ENCODE peak calls at places on chromosomes 13 and 19, in six cellular contexts. E, D, Q, U, M and F are unnamed samples.

GRCh38 chr13:113663934-113664333 is 3.1 kb upstream of the GRK1 start:
- DNase-seq in E (no peak), D (peak), Q (no peak), U (no peak), M (no peak), F (no peak)

GRCh38 chr19:50486823-50487515 is 10.3 kb upstream of the GARIN5A start:
- DNase-seq in E (no peak), D (no peak), Q (peak), U (peak), M (peak), F (peak)

GRCh38 chr19:14271830-14272229 is 65.9 kb upstream of the ADGRL1 start:
- DNase-seq in E (no peak), D (no peak), Q (no peak), U (no peak), M (no peak), F (peak)

GRCh38 chr13:34208326-34208725 is 390.4 kb downstream of the RFC3 start:
- DNase-seq in E (no peak), D (no peak), Q (no peak), U (no peak), M (no peak), F (no peak)

GRCh38 chr19:823565-824121 is 1.9 kb upstream of the PLPPR3 start:
- DNase-seq in E (no peak), D (no peak), Q (no peak), U (no peak), M (no peak), F (peak)

GRCh38 chr19:32862741-32863140 is 6.8 kb downstream of the SLC7A9 start:
- DNase-seq in E (no peak), D (no peak), Q (no peak), U (no peak), M (no peak), F (no peak)

GRCh38 chr13:47044842-47045241 is 148.0 kb upstream of the HTR2A start:
- DNase-seq in E (no peak), D (no peak), Q (no peak), U (no peak), M (no peak), F (no peak)

GRCh38 chr19:36093687-36094086 is 17.3 kb upstream of the OVOL3 start:
- DNase-seq in E (no peak), D (no peak), Q (no peak), U (no peak), M (no peak), F (no peak)

GRCh38 chr19:45125975-45126493 is 33.1 kb downstream of the PPP1R37 start:
- DNase-seq in E (no peak), D (peak), Q (peak), U (peak), M (peak), F (peak)

GRCh38 chr19:1076951-1077350 is 10.0 kb downstream of the ARHGAP45 start:
- DNase-seq in E (no peak), D (no peak), Q (no peak), U (peak), M (peak), F (no peak)

GRCh38 chr19:16522559-16523377 is 19.5 kb downstream of the CHERP start:
- DNase-seq in E (no peak), D (no peak), Q (no peak), U (no peak), M (no peak), F (no peak)

GRCh38 chr19:2567996-2568395 is 92.1 kb downstream of the GADD45B start:
- DNase-seq in E (no peak), D (no peak), Q (no peak), U (no peak), M (no peak), F (no peak)

GRCh38 chr13:99866781-99867180 is 104.8 kb downstream of the ZIC5 start:
- DNase-seq in E (no peak), D (no peak), Q (no peak), U (no peak), M (no peak), F (no peak)

GRCh38 chr13:73168993-73169401 is 110.2 kb downstream of the KLF5 start:
- DNase-seq in E (no peak), D (no peak), Q (no peak), U (no peak), M (no peak), F (no peak)

GRCh38 chr13:65540064-65540635 is 1690.0 kb downstream of the PCDH9 start:
- DNase-seq in E (no peak), D (no peak), Q (no peak), U (no peak), M (no peak), F (no peak)

GRCh38 chr13:34155931-34156607 is 338.1 kb downstream of the RFC3 start:
- DNase-seq in E (peak), D (no peak), Q (no peak), U (no peak), M (no peak), F (no peak)

GRCh38 chr13:113216165-113217056 is 7.0 kb downstream of the CUL4A start:
- DNase-seq in E (no peak), D (no peak), Q (peak), U (no peak), M (no peak), F (peak)

GRCh38 chr19:36093146-36093662 is 17.7 kb upstream of the OVOL3 start:
- DNase-seq in E (no peak), D (no peak), Q (no peak), U (no peak), M (no peak), F (no peak)

GRCh38 chr13:111397202-111397880 is 76.9 kb downstream of the TEX29 start:
- DNase-seq in E (no peak), D (no peak), Q (no peak), U (no peak), M (no peak), F (no peak)

GRCh38 chr13:38563739-38564138 is 123.1 kb upstream of the FREM2 start:
- DNase-seq in E (no peak), D (no peak), Q (no peak), U (no peak), M (no peak), F (no peak)

GRCh38 chr19:48991823-48992570 is 1.1 kb downstream of the GYS1 start:
- DNase-seq in E (peak), D (peak), Q (peak), U (no peak), M (no peak), F (peak)

GRCh38 chr13:65926750-65927171 is 1303.4 kb downstream of the PCDH9 start:
- DNase-seq in E (no peak), D (peak), Q (peak), U (no peak), M (no peak), F (peak)

GRCh38 chr13:27808866-27809546 is 16.7 kb downstream of the GSX1 start:
- DNase-seq in E (no peak), D (no peak), Q (no peak), U (no peak), M (no peak), F (no peak)

GRCh38 chr19:49057636-49058234 is at the start of gene CGB7:
- DNase-seq in E (no peak), D (peak), Q (peak), U (no peak), M (no peak), F (peak)

GRCh38 chr13:109744512-109745051 is 41.8 kb downstream of the IRS2 start:
- DNase-seq in E (no peak), D (peak), Q (no peak), U (no peak), M (no peak), F (no peak)

GRCh38 chr19:56314018-56314583 is 538 bp downstream of the ZSCAN5A start:
- DNase-seq in E (no peak), D (no peak), Q (peak), U (no peak), M (no peak), F (no peak)

GRCh38 chr19:4537953-4538600 is 1.8 kb downstream of the LRG1 start:
- DNase-seq in E (no peak), D (peak), Q (peak), U (no peak), M (no peak), F (peak)

GRCh38 chr19:19347401-19347800 is 26.8 kb downstream of the MAU2 start:
- DNase-seq in E (no peak), D (no peak), Q (no peak), U (no peak), M (no peak), F (no peak)

GRCh38 chr13:27036236-27036981 is 135.2 kb downstream of the USP12 start:
- DNase-seq in E (no peak), D (no peak), Q (no peak), U (no peak), M (no peak), F (no peak)

GRCh38 chr19:41734585-41734984 is 20.7 kb upstream of the CEACAM6 start:
- DNase-seq in E (no peak), D (no peak), Q (no peak), U (no peak), M (no peak), F (no peak)

GRCh38 chr13:109521719-109522118 is 264.7 kb downstream of the IRS2 start:
- DNase-seq in E (no peak), D (no peak), Q (no peak), U (no peak), M (no peak), F (no peak)

GRCh38 chr13:113938716-113939115 is 35.2 kb downstream of the C13orf46 start:
- DNase-seq in E (no peak), D (no peak), Q (no peak), U (no peak), M (no peak), F (no peak)

GRCh38 chr13:113162783-113163685 is 4.6 kb downstream of the PROZ start:
- DNase-seq in E (no peak), D (no peak), Q (no peak), U (no peak), M (no peak), F (no peak)